ENCODE peak calls at places on chromosomes 12 and 14, in eight cellular contexts. One of them, this sample, is unnamed.

GRCh38 chr14:57057803-57058202 is 210.9 kb downstream of the EXOC5 start:
- DNase-seq in Peyer's patch: no peak
- DNase-seq in GM20000: no peak
- DNase-seq in BJ: no peak
- DNase-seq in fibroblast of mammary gland: no peak
- DNase-seq in astrocyte: no peak
- DNase-seq in progenitor cell of endocrine pancreas: no peak
- DNase-seq in GM12865: no peak
- DNase-seq in this sample: no peak

GRCh38 chr14:77603031-77603430 is 13.4 kb downstream of the SPTLC2 start:
- DNase-seq in Peyer's patch: no peak
- DNase-seq in GM20000: no peak
- DNase-seq in BJ: no peak
- DNase-seq in fibroblast of mammary gland: no peak
- DNase-seq in astrocyte: no peak
- DNase-seq in progenitor cell of endocrine pancreas: no peak
- DNase-seq in GM12865: no peak
- DNase-seq in this sample: no peak

GRCh38 chr12:107349008-107349747 is 255.8 kb upstream of the CRY1 start:
- DNase-seq in Peyer's patch: no peak
- DNase-seq in GM20000: no peak
- DNase-seq in BJ: no peak
- DNase-seq in fibroblast of mammary gland: peak; percentile 84
- DNase-seq in astrocyte: peak; percentile 94
- DNase-seq in progenitor cell of endocrine pancreas: no peak
- DNase-seq in GM12865: no peak
- DNase-seq in this sample: no peak

GRCh38 chr12:2284857-2285256 is 232.1 kb downstream of the CACNA1C start:
- DNase-seq in Peyer's patch: peak; percentile 46
- DNase-seq in GM20000: peak; percentile 47
- DNase-seq in BJ: no peak
- DNase-seq in fibroblast of mammary gland: peak; percentile 82
- DNase-seq in astrocyte: peak; percentile 70
- DNase-seq in progenitor cell of endocrine pancreas: peak; percentile 78
- DNase-seq in GM12865: peak; percentile 62
- DNase-seq in this sample: no peak

GRCh38 chr12:17284873-17285272 is 678.9 kb upstream of the LMO3 start:
- DNase-seq in Peyer's patch: no peak
- DNase-seq in GM20000: no peak
- DNase-seq in BJ: no peak
- DNase-seq in fibroblast of mammary gland: no peak
- DNase-seq in astrocyte: no peak
- DNase-seq in progenitor cell of endocrine pancreas: no peak
- DNase-seq in GM12865: no peak
- DNase-seq in this sample: no peak

GRCh38 chr12:109462868-109463692 is 14.0 kb downstream of the KCTD10 start:
- DNase-seq in Peyer's patch: peak; percentile 22
- DNase-seq in GM20000: no peak
- DNase-seq in BJ: peak; percentile 95
- DNase-seq in fibroblast of mammary gland: peak; percentile 97
- DNase-seq in astrocyte: peak; percentile 99
- DNase-seq in progenitor cell of endocrine pancreas: no peak
- DNase-seq in GM12865: no peak
- DNase-seq in this sample: no peak

GRCh38 chr12:68481181-68481941 is 129.3 kb upstream of the RAP1B start:
- DNase-seq in Peyer's patch: no peak
- DNase-seq in GM20000: peak; percentile 38
- DNase-seq in BJ: peak; percentile 92
- DNase-seq in fibroblast of mammary gland: peak; percentile 34
- DNase-seq in astrocyte: no peak
- DNase-seq in progenitor cell of endocrine pancreas: no peak
- DNase-seq in GM12865: peak; percentile 75
- DNase-seq in this sample: no peak

GRCh38 chr12:49903700-49904423 is at the start of gene FAIM2:
- DNase-seq in Peyer's patch: no peak
- DNase-seq in GM20000: no peak
- DNase-seq in BJ: peak; percentile 7
- DNase-seq in fibroblast of mammary gland: peak; percentile 69
- DNase-seq in astrocyte: peak; percentile 39
- DNase-seq in progenitor cell of endocrine pancreas: no peak
- DNase-seq in GM12865: no peak
- DNase-seq in this sample: peak; percentile 74

GRCh38 chr12:26452511-26452910 is 257.1 kb downstream of the SSPN start:
- DNase-seq in Peyer's patch: no peak
- DNase-seq in GM20000: no peak
- DNase-seq in BJ: no peak
- DNase-seq in fibroblast of mammary gland: no peak
- DNase-seq in astrocyte: no peak
- DNase-seq in progenitor cell of endocrine pancreas: no peak
- DNase-seq in GM12865: no peak
- DNase-seq in this sample: no peak

GRCh38 chr14:59969319-59969718 is 49.4 kb downstream of the LRRC9 start:
- DNase-seq in Peyer's patch: no peak
- DNase-seq in GM20000: no peak
- DNase-seq in BJ: no peak
- DNase-seq in fibroblast of mammary gland: peak; percentile 44
- DNase-seq in astrocyte: peak; percentile 22
- DNase-seq in progenitor cell of endocrine pancreas: no peak
- DNase-seq in GM12865: no peak
- DNase-seq in this sample: no peak

GRCh38 chr12:98791406-98791805 is 146.3 kb downstream of the APAF1 start:
- DNase-seq in Peyer's patch: no peak
- DNase-seq in GM20000: no peak
- DNase-seq in BJ: no peak
- DNase-seq in fibroblast of mammary gland: no peak
- DNase-seq in astrocyte: no peak
- DNase-seq in progenitor cell of endocrine pancreas: no peak
- DNase-seq in GM12865: no peak
- DNase-seq in this sample: no peak

GRCh38 chr14:72262771-72263170 is 330.5 kb downstream of the RGS6 start:
- DNase-seq in Peyer's patch: no peak
- DNase-seq in GM20000: no peak
- DNase-seq in BJ: no peak
- DNase-seq in fibroblast of mammary gland: no peak
- DNase-seq in astrocyte: no peak
- DNase-seq in progenitor cell of endocrine pancreas: no peak
- DNase-seq in GM12865: no peak
- DNase-seq in this sample: no peak

GRCh38 chr12:15717940-15718567 is 71.1 kb downstream of the EPS8 start:
- DNase-seq in Peyer's patch: no peak
- DNase-seq in GM20000: no peak
- DNase-seq in BJ: no peak
- DNase-seq in fibroblast of mammary gland: no peak
- DNase-seq in astrocyte: no peak
- DNase-seq in progenitor cell of endocrine pancreas: no peak
- DNase-seq in GM12865: no peak
- DNase-seq in this sample: no peak

GRCh38 chr12:65720136-65720535 is 104.1 kb upstream of the HMGA2 start:
- DNase-seq in Peyer's patch: no peak
- DNase-seq in GM20000: no peak
- DNase-seq in BJ: peak; percentile 50
- DNase-seq in fibroblast of mammary gland: peak; percentile 78
- DNase-seq in astrocyte: peak; percentile 93
- DNase-seq in progenitor cell of endocrine pancreas: no peak
- DNase-seq in GM12865: no peak
- DNase-seq in this sample: no peak

GRCh38 chr12:62248873-62249272 is 11.3 kb upstream of the USP15 start:
- DNase-seq in Peyer's patch: no peak
- DNase-seq in GM20000: no peak
- DNase-seq in BJ: peak; percentile 17
- DNase-seq in fibroblast of mammary gland: peak; percentile 19
- DNase-seq in astrocyte: peak; percentile 46
- DNase-seq in progenitor cell of endocrine pancreas: no peak
- DNase-seq in GM12865: no peak
- DNase-seq in this sample: no peak

GRCh38 chr14:104940526-104941150 is 16.0 kb downstream of the PLD4 start:
- DNase-seq in Peyer's patch: no peak
- DNase-seq in GM20000: peak; percentile 7
- DNase-seq in BJ: no peak
- DNase-seq in fibroblast of mammary gland: no peak
- DNase-seq in astrocyte: no peak
- DNase-seq in progenitor cell of endocrine pancreas: no peak
- DNase-seq in GM12865: no peak
- DNase-seq in this sample: peak; percentile 37
- TF ChIP-seq CTCF in Peyer's patch: no peak
- TF ChIP-seq CTCF in GM20000: no peak
- TF ChIP-seq CTCF in BJ: peak; percentile 24
- TF ChIP-seq CTCF in fibroblast of mammary gland: no peak
- TF ChIP-seq CTCF in astrocyte: no peak
- TF ChIP-seq CTCF in progenitor cell of endocrine pancreas: peak; percentile 40
- TF ChIP-seq CTCF in GM12865: no peak
- TF ChIP-seq CTCF in this sample: peak; percentile 26

DNA sequence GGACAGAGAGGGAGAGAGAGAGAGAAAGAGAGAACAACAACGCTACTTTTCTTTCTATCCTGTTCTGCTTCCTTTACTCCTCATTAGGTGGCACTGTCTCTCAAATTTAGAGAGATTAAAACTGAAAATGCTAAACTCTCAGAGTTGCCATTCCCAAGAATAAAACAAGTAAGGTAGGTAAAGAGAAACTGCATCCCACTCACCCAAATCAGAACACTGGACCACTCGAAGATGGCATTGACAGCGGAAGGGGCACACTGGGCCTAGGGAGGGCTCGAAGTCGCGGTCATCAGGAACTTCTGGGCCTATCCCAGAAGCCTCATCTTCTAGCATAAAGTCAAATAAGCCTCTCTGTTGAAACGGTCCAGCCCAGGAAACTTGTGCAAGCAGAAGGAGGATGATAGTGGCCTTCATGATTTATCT is 4.5 kb downstream of the DCN start:
- DNase-seq in Peyer's patch: no peak
- DNase-seq in GM20000: no peak
- DNase-seq in BJ: no peak
- DNase-seq in fibroblast of mammary gland: peak; percentile 69
- DNase-seq in astrocyte: peak; percentile 8
- DNase-seq in progenitor cell of endocrine pancreas: no peak
- DNase-seq in GM12865: no peak
- DNase-seq in this sample: no peak
- TF ChIP-seq CTCF in Peyer's patch: peak; percentile 71
- TF ChIP-seq CTCF in GM20000: no peak
- TF ChIP-seq CTCF in BJ: peak; percentile 67
- TF ChIP-seq CTCF in fibroblast of mammary gland: peak; percentile 71
- TF ChIP-seq CTCF in astrocyte: peak; percentile 25
- TF ChIP-seq CTCF in progenitor cell of endocrine pancreas: peak; percentile 41
- TF ChIP-seq CTCF in GM12865: peak; percentile 21
- TF ChIP-seq CTCF in this sample: peak; percentile 88

GRCh38 chr12:117365072-117365616 is 3.7 kb upstream of the NOS1 start:
- DNase-seq in Peyer's patch: no peak
- DNase-seq in GM20000: no peak
- DNase-seq in BJ: no peak
- DNase-seq in fibroblast of mammary gland: no peak
- DNase-seq in astrocyte: no peak
- DNase-seq in progenitor cell of endocrine pancreas: no peak
- DNase-seq in GM12865: no peak
- DNase-seq in this sample: no peak
- TF ChIP-seq CTCF in Peyer's patch: no peak
- TF ChIP-seq CTCF in GM20000: no peak
- TF ChIP-seq CTCF in BJ: no peak
- TF ChIP-seq CTCF in fibroblast of mammary gland: no peak
- TF ChIP-seq CTCF in astrocyte: no peak
- TF ChIP-seq CTCF in progenitor cell of endocrine pancreas: no peak
- TF ChIP-seq CTCF in GM12865: no peak
- TF ChIP-seq CTCF in this sample: no peak

GRCh38 chr14:98138666-98139065 is 1133.3 kb downstream of the BCL11B start:
- DNase-seq in Peyer's patch: peak; percentile 35
- DNase-seq in GM20000: peak; percentile 31
- DNase-seq in BJ: no peak
- DNase-seq in fibroblast of mammary gland: peak; percentile 3
- DNase-seq in astrocyte: no peak
- DNase-seq in progenitor cell of endocrine pancreas: no peak
- DNase-seq in GM12865: peak; percentile 79
- DNase-seq in this sample: no peak
- TF ChIP-seq CTCF in Peyer's patch: peak; percentile 47
- TF ChIP-seq CTCF in GM20000: peak; percentile 41
- TF ChIP-seq CTCF in BJ: no peak
- TF ChIP-seq CTCF in fibroblast of mammary gland: peak; percentile 35
- TF ChIP-seq CTCF in astrocyte: peak; percentile 51
- TF ChIP-seq CTCF in progenitor cell of endocrine pancreas: peak; percentile 68
- TF ChIP-seq CTCF in GM12865: peak; percentile 66
- TF ChIP-seq CTCF in this sample: peak; percentile 73

GRCh38 chr14:84006643-84007137 is 1523.3 kb upstream of the FLRT2 start:
- DNase-seq in Peyer's patch: no peak
- DNase-seq in GM20000: no peak
- DNase-seq in BJ: no peak
- DNase-seq in fibroblast of mammary gland: no peak
- DNase-seq in astrocyte: no peak
- DNase-seq in progenitor cell of endocrine pancreas: no peak
- DNase-seq in GM12865: no peak
- DNase-seq in this sample: no peak
- TF ChIP-seq CTCF in Peyer's patch: no peak
- TF ChIP-seq CTCF in GM20000: no peak
- TF ChIP-seq CTCF in BJ: no peak
- TF ChIP-seq CTCF in fibroblast of mammary gland: no peak
- TF ChIP-seq CTCF in astrocyte: no peak
- TF ChIP-seq CTCF in progenitor cell of endocrine pancreas: no peak
- TF ChIP-seq CTCF in GM12865: no peak
- TF ChIP-seq CTCF in this sample: peak; percentile 62